ENCODE peak calls at places on chromosomes 7 and 10, in ten cellular contexts. N, P, Z, L, F, J, K, G, Y and W are unnamed samples.
A peak's percentile ranks its signal among the peaks of the same experiment; 100 is the strongest.

GRCh38 chr10:120979435-120980315 is 128.5 kb downstream of the WDR11 start:
- DNase-seq in K (peak; percentile 85), Z (no peak), Y (no peak), P (no peak), J (no peak), F (no peak), N (peak; percentile 52), G (no peak), L (no peak), W (peak; percentile 49)

GRCh38 chr10:47360419-47361040 is 12.4 kb downstream of the RBP3 start:
- DNase-seq in Y (no peak), J (peak; percentile 13), Z (no peak), P (no peak), G (no peak), L (no peak), K (no peak), N (no peak), F (no peak), W (no peak)

GRCh38 chr10:60942604-60943269 is 1.2 kb downstream of the RHOBTB1 start:
- DNase-seq in K (no peak), G (no peak), N (no peak), L (no peak), Y (no peak), Z (no peak), P (no peak), F (no peak), J (no peak), W (no peak)

GRCh38 chr10:97734021-97734420 is 2.9 kb upstream of the ZFYVE27 start:
- DNase-seq in G (no peak), K (no peak), Z (no peak), F (no peak), Y (no peak), P (no peak), J (peak; percentile 55), L (no peak), N (no peak), W (no peak)

GRCh38 chr10:118166951-118167350 is 120.2 kb upstream of the RAB11FIP2 start:
- DNase-seq in K (no peak), F (no peak), J (no peak), P (peak; percentile 9), N (no peak), L (no peak), G (peak; percentile 22), Z (no peak), Y (no peak), W (no peak)

GRCh38 chr10:83820033-83820432 is 319.3 kb upstream of the GHITM start:
- DNase-seq in F (no peak), K (no peak), Y (no peak), J (no peak), N (no peak), G (no peak), P (no peak), L (no peak), Z (no peak), W (no peak)

GRCh38 chr10:110103921-110104461 is 96.2 kb downstream of the ADD3 start:
- DNase-seq in Y (no peak), J (no peak), K (no peak), L (no peak), N (no peak), P (no peak), Z (no peak), F (no peak), G (no peak), W (no peak)

GRCh38 chr10:131667047-131667446 is 233.8 kb upstream of the PPP2R2D start:
- DNase-seq in J (no peak), F (no peak), L (no peak), P (no peak), Z (no peak), N (no peak), Y (no peak), G (no peak), K (no peak), W (no peak)

GRCh38 chr10:45155784-45156183 is 155.1 kb downstream of the ZNF22 start:
- DNase-seq in F (no peak), N (no peak), L (no peak), P (no peak), J (no peak), G (no peak), Y (no peak), Z (no peak), K (peak; percentile 11), W (no peak)

GRCh38 chr10:103333934-103334520 is 16.9 kb downstream of the PCGF6 start:
- DNase-seq in K (peak; percentile 31), L (no peak), F (peak; percentile 8), P (peak; percentile 23), J (no peak), G (peak; percentile 14), Y (no peak), Z (no peak), N (no peak), W (peak; percentile 5)

GRCh38 chr7:1520574-1521234 is 9.8 kb upstream of the MAFK start:
- DNase-seq in K (no peak), Y (no peak), Z (no peak), N (no peak), P (peak; percentile 86), G (peak; percentile 37), F (no peak), J (no peak), L (no peak), W (no peak)